ENCODE peak calls at places on chromosomes 4 and X, in nine cellular contexts. S is heart right ventricle; C is kidney; A is dorsolateral prefrontal cortex; N is left lung; B is CD4-positive, alpha-beta T cell; T is A673; Y is CD4-positive, CD25-positive, alpha-beta regulatory T cell; D is stomach. I is an unnamed sample.
A peak's percentile ranks its signal among the peaks of the same experiment; 100 is the strongest.

GRCh38 chrX:120560405-120560841 is 339 bp downstream of the CUL4B start:
- DNase-seq in S (no peak), Y (peak; percentile 14), A (no peak), N (peak; percentile 36), D (peak; percentile 36), B (peak; percentile 20), C (no peak), T (peak; percentile 35), I (no peak)

GRCh38 chrX:103310592-103311400 is at the start of gene BEX2:
- DNase-seq in N (peak; percentile 81), S (peak; percentile 25), D (peak; percentile 86), C (peak; percentile 92), T (peak; percentile 78), A (peak; percentile 77), B (peak; percentile 81), Y (peak; percentile 77), I (peak; percentile 80)

GRCh38 chrX:40392599-40392998 is 188.2 kb upstream of the ATP6AP2 start:
- DNase-seq in Y (no peak), N (no peak), S (no peak), C (no peak), A (no peak), T (no peak), D (no peak), B (no peak), I (no peak)

GRCh38 chr4:28730304-28730703 is 1869.7 kb downstream of the STIM2 start:
- DNase-seq in A (no peak), B (no peak), D (no peak), Y (no peak), C (no peak), S (no peak), N (no peak), T (no peak), I (no peak)

GRCh38 chrX:133786382-133786781 is 199.0 kb downstream of the GPC3 start:
- DNase-seq in A (no peak), S (no peak), T (no peak), B (no peak), Y (no peak), C (no peak), N (no peak), D (no peak), I (no peak)

GRCh38 chr4:15018389-15018788 is 16.1 kb downstream of the CPEB2 start:
- DNase-seq in T (no peak), N (no peak), D (no peak), C (no peak), A (no peak), S (no peak), B (no peak), Y (no peak), I (no peak)

GRCh38 chrX:11464836-11465458 is 171.7 kb downstream of the AMELX start:
- DNase-seq in D (no peak), Y (no peak), N (no peak), S (no peak), C (no peak), B (no peak), T (no peak), A (no peak), I (no peak)

GRCh38 chr4:44194365-44194764 is 254.2 kb downstream of the KCTD8 start:
- DNase-seq in C (no peak), D (no peak), B (no peak), A (no peak), N (no peak), S (no peak), Y (no peak), T (no peak), I (no peak)

GRCh38 chr4:147407261-147408045 is 73.4 kb upstream of the EDNRA start:
- DNase-seq in A (no peak), N (no peak), S (peak; percentile 24), C (no peak), D (no peak), B (no peak), Y (no peak), T (no peak), I (no peak)

GRCh38 chr4:54073481-54073880 is 9.1 kb upstream of the CHIC2 start:
- DNase-seq in C (no peak), T (no peak), N (no peak), A (no peak), Y (no peak), D (no peak), B (no peak), S (no peak), I (no peak)

GRCh38 chrX:139554367-139554766 is 23.8 kb downstream of the F9 start:
- DNase-seq in B (no peak), N (no peak), Y (no peak), A (no peak), D (no peak), S (no peak), T (peak; percentile 77), C (no peak), I (no peak)

GRCh38 chr4:169485084-169485483 is 127.3 kb downstream of the NEK1 start:
- DNase-seq in S (no peak), N (no peak), T (no peak), D (no peak), B (no peak), A (no peak), Y (no peak), C (no peak), I (no peak)
- H3K27ac ChIP-seq in S (no peak overlapping the region), N (no peak overlapping the region), T (no peak overlapping the region), D (no peak overlapping the region), B (no peak overlapping the region), A (no peak overlapping the region), Y (no peak overlapping the region), C (no peak overlapping the region), I (no peak overlapping the region)

DNA sequence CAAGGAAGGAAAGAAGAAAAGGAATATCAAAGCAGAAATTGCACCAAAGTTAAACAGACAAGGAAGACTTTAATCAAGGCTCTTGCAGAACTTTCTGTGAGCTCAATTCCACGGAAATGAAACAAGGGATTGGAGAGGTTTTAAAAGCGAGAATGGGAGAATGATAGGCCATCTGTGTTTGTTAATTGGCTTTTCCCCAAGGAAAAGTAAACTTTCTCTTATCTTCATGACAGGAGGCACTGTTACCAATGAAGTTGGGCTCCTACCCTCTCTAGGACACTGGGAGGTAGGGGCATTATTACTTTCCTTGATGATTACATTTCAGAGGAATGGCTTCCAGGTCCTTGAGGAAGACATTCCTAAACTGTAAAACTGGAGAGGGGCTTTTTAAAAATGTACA is 328.8 kb upstream of the NWD2 start:
- DNase-seq in A (no peak), D (no peak), Y (no peak), N (no peak), B (no peak), T (no peak), S (no peak), C (no peak), I (no peak)
- H3K27ac ChIP-seq in A (no peak overlapping the region), D (no peak overlapping the region), Y (no peak overlapping the region), N (no peak overlapping the region), B (no peak overlapping the region), T (no peak overlapping the region), S (no peak overlapping the region), C (no peak overlapping the region), I (no peak overlapping the region)

DNA sequence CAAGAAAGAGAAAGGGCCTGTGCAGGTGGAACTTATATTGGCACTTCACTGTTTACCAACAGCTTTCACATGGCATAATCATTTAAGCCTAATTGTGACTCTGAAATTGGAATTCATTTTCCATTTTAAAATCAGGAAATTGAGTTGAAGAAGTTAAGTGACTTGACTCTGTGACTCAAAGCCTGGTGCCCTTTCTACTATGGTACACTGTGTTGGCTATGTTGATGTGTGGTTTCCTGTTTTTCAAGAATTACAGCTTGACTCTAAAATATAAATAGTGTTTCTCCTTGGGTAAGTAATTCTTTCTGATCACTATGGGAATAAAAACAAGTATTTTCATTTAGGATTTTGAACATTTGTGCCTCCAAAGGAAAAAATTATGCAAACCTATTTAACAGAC is 4.3 kb downstream of the AFF1 start:
- DNase-seq in D (no peak), T (no peak), N (no peak), C (no peak), A (no peak), Y (no peak), S (no peak), B (no peak), I (no peak)
- H3K27ac ChIP-seq in D (peak overlapping the region; percentile 67), T (no peak overlapping the region), N (peak overlapping the region; percentile 63), C (no peak overlapping the region), A (peak overlapping the region; percentile 4), Y (peak overlapping the region; percentile 68), S (peak overlapping the region; percentile 28), B (peak overlapping the region; percentile 57), I (peak overlapping the region; percentile 7)

GRCh38 chr4:55545133-55545532 is 1.6 kb downstream of the CLOCK start:
- DNase-seq in T (no peak), A (no peak), Y (no peak), S (no peak), B (no peak), D (no peak), N (no peak), C (no peak), I (no peak)

GRCh38 chr4:55546633-55547460 is at the start of gene CLOCK:
- DNase-seq in N (peak; percentile 88), B (peak; percentile 82), C (peak; percentile 96), S (peak; percentile 90), T (peak; percentile 84), Y (peak; percentile 79), D (peak; percentile 84), A (peak; percentile 72), I (peak; percentile 90)

GRCh38 chr4:55547918-55548317 is 1.2 kb upstream of the CLOCK start:
- DNase-seq in N (no peak), T (no peak), B (no peak), S (no peak), A (no peak), Y (no peak), D (no peak), C (no peak), I (no peak)

GRCh38 chr4:55545681-55546632 is 752 bp downstream of the CLOCK start:
- DNase-seq in T (peak; percentile 65), N (peak; percentile 86), C (peak; percentile 94), S (peak; percentile 86), D (peak; percentile 83), Y (peak; percentile 61), A (peak; percentile 74), B (peak; percentile 36), I (peak; percentile 75)

GRCh38 chr4:55547461-55547770 is 707 bp upstream of the CLOCK start:
- DNase-seq in T (no peak), C (no peak), D (no peak), A (peak; percentile 31), B (no peak), N (no peak), S (peak; percentile 43), Y (no peak), I (no peak)
- H3K27ac ChIP-seq in T (peak overlapping the region; percentile 84), C (peak overlapping the region; percentile 87), D (peak overlapping the region; percentile 99), A (peak overlapping the region; percentile 97), B (peak overlapping the region; percentile 78), N (peak overlapping the region; percentile 99), S (peak overlapping the region; percentile 99), Y (peak overlapping the region; percentile 85), I (peak overlapping the region; percentile 99)

DNA sequence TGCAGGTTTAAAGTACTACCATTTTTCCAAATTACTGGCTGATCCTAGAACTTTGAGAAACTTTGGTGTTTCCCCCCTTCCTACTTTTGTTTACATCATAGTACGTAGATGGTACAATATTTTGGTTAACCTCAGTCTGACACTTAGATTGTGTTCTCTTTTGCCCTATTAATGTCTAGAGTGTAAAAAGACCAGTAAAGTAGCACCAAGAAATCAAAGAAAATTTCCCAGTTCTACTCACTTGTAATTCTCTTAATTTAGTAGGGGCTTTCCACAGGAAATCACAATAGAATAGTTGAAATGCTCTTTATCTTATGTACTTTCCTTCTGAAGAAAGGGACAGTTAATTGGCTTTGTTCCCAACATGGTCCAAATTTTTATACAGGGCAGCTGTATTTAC is 51.6 kb downstream of the NFKB1 start:
- DNase-seq in D (no peak), B (no peak), Y (no peak), A (no peak), T (no peak), N (no peak), S (no peak), C (no peak), I (no peak)
- H3K27ac ChIP-seq in D (no peak overlapping the region), B (peak overlapping the region; percentile 9), Y (no peak overlapping the region), A (no peak overlapping the region), T (no peak overlapping the region), N (no peak overlapping the region), S (no peak overlapping the region), C (no peak overlapping the region), I (no peak overlapping the region)

I was measured in uterus.